ENCODE peak calls at places on chromosomes 1 and 21, in six cellular contexts. V is suprapubic skin, Y is vagina, O is uterus, K is fibroblast of pulmonary artery, I is GM13976. R is an unnamed sample.

GRCh38 chr1:244450597-244451538 is 841 bp downstream of the ADSS2 start:
- DNase-seq in V (peak; percentile 84), Y (no peak), O (peak; percentile 56), K (peak; percentile 76), I (peak; percentile 48), R (peak; percentile 81)

GRCh38 chr1:183970516-183971300 is 66.8 kb downstream of the COLGALT2 start:
- DNase-seq in V (no peak), Y (no peak), O (no peak), K (no peak), I (no peak), R (no peak)

GRCh38 chr1:154014154-154014910 is 23.8 kb downstream of the RPS27 start:
- DNase-seq in V (no peak), Y (no peak), O (no peak), K (peak; percentile 41), I (no peak), R (peak; percentile 84)

GRCh38 chr1:51242546-51242945 is 6.5 kb downstream of the RNF11 start:
- DNase-seq in V (no peak), Y (no peak), O (no peak), K (no peak), I (no peak), R (no peak)

GRCh38 chr1:172286629-172287076 is 133.8 kb upstream of the C1orf105 start:
- DNase-seq in V (no peak), Y (no peak), O (peak; percentile 49), K (peak; percentile 83), I (no peak), R (peak; percentile 97)

GRCh38 chr1:20381961-20382360 is 91.3 kb downstream of the VWA5B1 start:
- DNase-seq in V (no peak), Y (no peak), O (no peak), K (no peak), I (no peak), R (no peak)

GRCh38 chr1:204920967-204921366 is 50.3 kb downstream of the NFASC start:
- DNase-seq in V (no peak), Y (no peak), O (no peak), K (no peak), I (no peak), R (no peak)

GRCh38 chr1:214280386-214281029 is 451 bp upstream of the SMYD2 start:
- DNase-seq in V (no peak), Y (no peak), O (peak; percentile 21), K (peak; percentile 50), I (peak; percentile 28), R (peak; percentile 43)

GRCh38 chr1:214623430-214623829 is 20.4 kb downstream of the CENPF start:
- DNase-seq in V (no peak), Y (no peak), O (no peak), K (peak; percentile 16), I (no peak), R (peak; percentile 59)

GRCh38 chr1:208036177-208036808 is 125.4 kb upstream of the CD34 start:
- DNase-seq in V (no peak), Y (no peak), O (no peak), K (peak; percentile 42), I (peak; percentile 57), R (peak; percentile 30)

GRCh38 chr1:25208561-25209222 is 23.6 kb downstream of the SYF2 start:
- DNase-seq in V (no peak), Y (no peak), O (no peak), K (no peak), I (no peak), R (no peak)

GRCh38 chr1:67144696-67145095 is 9.9 kb upstream of the C1orf141 start:
- DNase-seq in V (no peak), Y (no peak), O (no peak), K (peak; percentile 31), I (peak; percentile 40), R (no peak)

GRCh38 chr21:36419241-36419640 is 34.0 kb downstream of the CHAF1B start:
- DNase-seq in V (no peak), Y (no peak), O (no peak), K (no peak), I (no peak), R (no peak)

GRCh38 chr1:103459385-103459784 is 66.1 kb upstream of the RNPC3 start:
- DNase-seq in V (no peak), Y (no peak), O (no peak), K (peak; percentile 18), I (no peak), R (peak; percentile 22)

GRCh38 chr1:87048237-87048636 is 133.8 kb downstream of the HS2ST1 start:
- DNase-seq in V (no peak), Y (no peak), O (no peak), K (no peak), I (no peak), R (no peak)

GRCh38 chr1:188006354-188006753 is 1177.6 kb downstream of the PLA2G4A start:
- DNase-seq in V (no peak), Y (no peak), O (no peak), K (peak; percentile 25), I (no peak), R (no peak)

GRCh38 chr1:114956570-114956969 is 73.1 kb upstream of the TSHB start:
- DNase-seq in V (no peak), Y (no peak), O (no peak), K (peak; percentile 26), I (no peak), R (peak; percentile 21)

GRCh38 chr1:187928288-187928687 is 1099.5 kb downstream of the PLA2G4A start:
- DNase-seq in V (no peak), Y (no peak), O (no peak), K (peak; percentile 56), I (peak; percentile 36), R (peak; percentile 16)

GRCh38 chr1:161019767-161020572 is 982 bp downstream of the F11R start:
- DNase-seq in V (peak; percentile 57), Y (no peak), O (no peak), K (peak; percentile 81), I (peak; percentile 40), R (no peak)

GRCh38 chr1:241701483-241702290 is 49.6 kb downstream of the WDR64 start:
- DNase-seq in V (no peak), Y (no peak), O (no peak), K (no peak), I (no peak), R (peak; percentile 65)

GRCh38 chr1:165403835-165404482 is 41.0 kb downstream of the RXRG start:
- DNase-seq in V (no peak), Y (no peak), O (no peak), K (peak; percentile 8), I (peak; percentile 50), R (no peak)

GRCh38 chr1:212108981-212109380 is 73.4 kb downstream of the DTL start:
- DNase-seq in V (no peak), Y (no peak), O (no peak), K (no peak), I (no peak), R (no peak)

GRCh38 chr21:16587141-16587570 is 857.4 kb downstream of the USP25 start:
- DNase-seq in V (peak; percentile 61), Y (no peak), O (peak; percentile 67), K (peak; percentile 87), I (no peak), R (peak; percentile 88)

GRCh38 chr21:45326169-45326833 is 38.6 kb upstream of the POFUT2 start:
- DNase-seq in V (peak; percentile 62), Y (no peak), O (no peak), K (peak; percentile 44), I (no peak), R (peak; percentile 68)

GRCh38 chr1:198620951-198621824 is 17.7 kb upstream of the PTPRC start:
- DNase-seq in V (no peak), Y (no peak), O (no peak), K (no peak), I (no peak), R (no peak)

GRCh38 chr21:16287060-16287459 is 557.3 kb downstream of the USP25 start:
- DNase-seq in V (no peak), Y (no peak), O (no peak), K (no peak), I (no peak), R (no peak)

GRCh38 chr1:179917601-179918429 is 35.7 kb downstream of the TOR1AIP1 start:
- DNase-seq in V (no peak), Y (no peak), O (no peak), K (no peak), I (no peak), R (no peak)

GRCh38 chr1:244074559-244075171 is 23.6 kb downstream of the ZBTB18 start:
- DNase-seq in V (no peak), Y (peak; percentile 72), O (no peak), K (no peak), I (peak; percentile 76), R (no peak)

GRCh38 chr1:31657020-31657804 is 12.5 kb upstream of the PEF1 start:
- DNase-seq in V (no peak), Y (no peak), O (no peak), K (no peak), I (peak; percentile 22), R (no peak)

GRCh38 chr1:42529724-42530161 is 66.7 kb downstream of the CCDC30 start:
- DNase-seq in V (no peak), Y (no peak), O (no peak), K (peak; percentile 3), I (no peak), R (peak; percentile 95)

GRCh38 chr1:165073402-165074007 is 283.0 kb downstream of the LMX1A start:
- DNase-seq in V (no peak), Y (no peak), O (peak; percentile 33), K (peak; percentile 70), I (peak; percentile 37), R (peak; percentile 67)

GRCh38 chr21:45590726-45591618 is 48.7 kb upstream of the SLC19A1 start:
- DNase-seq in V (peak; percentile 63), Y (no peak), O (no peak), K (peak; percentile 16), I (peak; percentile 75), R (no peak)

GRCh38 chr1:109658533-109659051 is 2.7 kb downstream of the GSTM4 start:
- DNase-seq in V (no peak), Y (no peak), O (no peak), K (no peak), I (no peak), R (no peak)

GRCh38 chr1:2972879-2973575 is 48.2 kb upstream of the ACTRT2 start:
- DNase-seq in V (peak; percentile 50), Y (no peak), O (no peak), K (no peak), I (no peak), R (no peak)

GRCh38 chr21:41802684-41803083 is 35.8 kb upstream of the RIPK4 start:
- DNase-seq in V (peak; percentile 72), Y (no peak), O (peak; percentile 67), K (no peak), I (no peak), R (peak; percentile 53)

GRCh38 chr1:77984629-77985028 is 5.8 kb upstream of the FUBP1 start:
- DNase-seq in V (no peak), Y (no peak), O (no peak), K (no peak), I (no peak), R (no peak)

GRCh38 chr1:151165281-151165737 is 393 bp downstream of the LYSMD1 start:
- DNase-seq in V (peak; percentile 82), Y (peak; percentile 92), O (peak; percentile 71), K (no peak), I (no peak), R (peak; percentile 59)

GRCh38 chr1:155226188-155226909 is 17.9 kb downstream of the MTX1 start:
- DNase-seq in V (peak; percentile 85), Y (no peak), O (peak; percentile 87), K (peak; percentile 77), I (peak; percentile 79), R (peak; percentile 66)

GRCh38 chr1:199018471-199019135 is 379.8 kb downstream of the PTPRC start:
- DNase-seq in V (no peak), Y (no peak), O (no peak), K (no peak), I (no peak), R (no peak)